ENCODE peak calls at places on chromosomes 7 and 10, in four cellular contexts. N, M, X and D are unnamed samples.

GRCh38 chr7:67566101-67566500 is 569.5 kb downstream of the TYW1 start:
- DNase-seq in X (no peak), N (no peak), M (no peak), D (no peak)

GRCh38 chr10:33657154-33657900 is 322.9 kb upstream of the NRP1 start:
- DNase-seq in M (no peak), N (no peak), X (no peak), D (no peak)

GRCh38 chr7:67659066-67659465 is 662.4 kb downstream of the TYW1 start:
- DNase-seq in M (no peak), X (no peak), N (no peak), D (no peak)

GRCh38 chr10:28467615-28468014 is 65.3 kb upstream of the WAC start:
- DNase-seq in N (no peak), M (no peak), X (no peak), D (no peak)

GRCh38 chr10:99630439-99630838 is 10.2 kb upstream of the SLC25A28 start:
- DNase-seq in X (no peak), M (no peak), N (no peak), D (no peak)

GRCh38 chr7:148042935-148043334 is 547.6 kb upstream of the C7orf33 start:
- DNase-seq in M (no peak), N (no peak), X (no peak), D (no peak)

GRCh38 chr10:91088300-91089140 is 131.9 kb upstream of the PCGF5 start:
- DNase-seq in N (no peak), M (no peak), X (no peak), D (no peak)

GRCh38 chr7:67525588-67525987 is 529.0 kb downstream of the TYW1 start:
- DNase-seq in N (no peak), X (no peak), M (no peak), D (no peak)

GRCh38 chr10:103678104-103678526 is 177.3 kb downstream of the SH3PXD2A start:
- DNase-seq in X (no peak), M (peak), N (no peak), D (peak)

GRCh38 chr7:1883031-1883761 is 213.1 kb downstream of the ELFN1 start:
- DNase-seq in M (no peak), X (peak), N (peak), D (no peak)
- TF ChIP-seq SPI1 in M (no peak), X (peak), N (no peak), D (no peak)

GRCh38 chr7:155371884-155372781 is 74.5 kb downstream of the INSIG1 start:
- DNase-seq in M (no peak), X (peak), N (peak), D (peak)
- TF ChIP-seq SPI1 in M (no peak), X (no peak), N (no peak), D (no peak)

GRCh38 chr10:68331455-68332258 is at the start of gene HNRNPH3:
- DNase-seq in N (peak), X (peak), M (peak), D (peak)

GRCh38 chr10:68330852-68331454 is 911 bp upstream of the HNRNPH3 start:
- DNase-seq in N (no peak), M (no peak), X (no peak), D (no peak)

GRCh38 chr10:68333058-68333395 is 299 bp upstream of the PBLD start:
- DNase-seq in N (no peak), M (no peak), X (no peak), D (no peak)

GRCh38 chr10:68333452-68333851 is 724 bp upstream of the PBLD start:
- DNase-seq in N (no peak), X (no peak), M (no peak), D (no peak)

DNA sequence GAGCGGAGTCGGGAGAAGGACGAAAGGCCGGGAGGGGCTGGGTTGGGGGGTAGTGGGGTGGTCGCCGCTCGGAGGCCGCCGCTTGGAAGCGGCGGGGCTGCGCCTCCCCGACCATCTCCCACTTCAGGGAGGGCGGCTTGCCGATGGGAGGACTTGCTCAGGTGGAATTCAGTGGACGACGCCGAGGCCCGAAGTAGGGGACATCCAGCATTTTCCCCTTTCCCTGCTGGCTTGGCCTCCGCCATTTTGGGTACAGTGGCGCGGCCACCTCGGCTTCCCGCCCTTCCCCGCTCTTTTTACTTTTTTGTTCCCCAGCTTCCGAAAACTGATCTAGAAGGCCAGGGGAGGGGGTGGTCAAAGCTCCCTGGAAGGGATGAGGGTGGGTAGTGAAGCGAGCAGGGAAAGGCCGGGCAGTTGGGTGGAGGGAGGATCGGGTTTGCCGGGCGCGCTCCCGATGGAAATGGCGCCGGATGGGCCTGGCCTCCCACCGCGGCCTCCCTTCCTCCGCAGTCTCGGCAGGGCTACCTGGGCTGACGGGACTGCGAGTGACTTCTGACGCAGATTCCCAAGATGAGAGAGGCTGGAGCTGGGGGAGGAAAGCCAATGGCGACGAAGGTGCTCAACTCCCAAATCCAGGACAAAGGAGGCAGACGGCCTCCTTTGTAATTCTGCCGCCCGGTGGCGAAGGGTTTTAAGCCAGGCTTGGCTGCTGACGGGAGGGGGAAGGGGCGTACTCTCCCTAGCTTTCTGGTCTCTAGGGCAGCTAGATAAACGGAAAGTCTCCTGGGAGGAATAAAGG is at the start of gene PBLD:
- DNase-seq in N (no peak), M (no peak), X (peak), D (peak)
- TF ChIP-seq SPI1 in N (no peak), M (no peak), X (no peak), D (no peak)

GRCh38 chr7:127905491-127906330 is 125.5 kb downstream of the LRRC4 start:
- DNase-seq in M (no peak), X (no peak), N (no peak), D (no peak)
- TF ChIP-seq SPI1 in M (no peak), X (no peak), N (no peak), D (no peak)

GRCh38 chr10:14971867-14972448 is 12.8 kb downstream of the MEIG1 start:
- DNase-seq in N (no peak), X (no peak), M (no peak), D (no peak)
- TF ChIP-seq SPI1 in N (no peak), X (no peak), M (no peak), D (no peak)